ENCODE peak calls at places on chromosomes 11 and 22, in eight cellular contexts. G is activated CD8-positive, alpha-beta memory T cell treated with anti-CD3 and anti-CD28 coated beads for 24 hours; B is NCI-H1105; U is GM19239; V is heart left ventricle; I is HFFc6; H is D721Med; T is endothelial cell. E is an unnamed sample.

GRCh38 chr11:31968774-31969433 is 122.0 kb upstream of the RCN1 start:
- DNase-seq in T (no peak), U (no peak), G (no peak), B (no peak), I (peak; percentile 82), V (peak; percentile 38), H (no peak), E (peak; percentile 29)

GRCh38 chr11:2577071-2578005 is 122.5 kb downstream of the KCNQ1OT1 start:
- DNase-seq in U (no peak), H (no peak), I (no peak), T (no peak), B (no peak), G (no peak), V (peak; percentile 24), E (no peak)

GRCh38 chr11:116605543-116605942 is 167.2 kb downstream of the BUD13 start:
- DNase-seq in H (no peak), G (no peak), U (peak; percentile 38), I (no peak), T (peak; percentile 88), V (no peak), B (no peak), E (no peak)

GRCh38 chr22:19631899-19632670 is 82.2 kb upstream of the SEPTIN5 start:
- DNase-seq in I (peak; percentile 11), V (no peak), H (peak; percentile 56), G (no peak), U (no peak), T (peak; percentile 63), B (no peak), E (peak; percentile 56)

GRCh38 chr11:14585438-14585837 is 58.2 kb upstream of the PDE3B start:
- DNase-seq in H (no peak), I (no peak), T (no peak), B (no peak), V (no peak), U (no peak), G (no peak), E (no peak)

GRCh38 chr11:11451501-11452005 is 98.5 kb upstream of the CSNK2A3 start:
- DNase-seq in H (no peak), I (peak; percentile 20), G (no peak), U (peak; percentile 74), B (no peak), V (no peak), T (no peak), E (no peak)

GRCh38 chr11:32706985-32707736 is 87.3 kb downstream of the CCDC73 start:
- DNase-seq in V (no peak), H (no peak), I (peak; percentile 82), G (no peak), U (no peak), B (no peak), T (no peak), E (peak; percentile 66)

GRCh38 chr11:14645247-14645912 is 1.8 kb downstream of the PDE3B start:
- DNase-seq in U (no peak), T (no peak), H (no peak), V (no peak), G (no peak), I (no peak), B (no peak), E (peak; percentile 65)

GRCh38 chr11:125167954-125168821 is 3.6 kb downstream of the PKNOX2 start:
- DNase-seq in V (no peak), H (no peak), T (no peak), B (no peak), I (peak; percentile 47), G (no peak), U (no peak), E (peak; percentile 73)

GRCh38 chr11:38530226-38530625 is 1932.2 kb upstream of the RAG2 start:
- DNase-seq in U (no peak), V (no peak), G (no peak), H (no peak), T (no peak), I (no peak), B (no peak), E (no peak)

GRCh38 chr22:37991738-37992442 is 7.5 kb upstream of the SOX10 start:
- DNase-seq in V (no peak), H (no peak), G (no peak), I (no peak), U (no peak), T (no peak), B (no peak), E (no peak)

GRCh38 chr11:33835143-33835878 is 56.6 kb downstream of the LMO2 start:
- DNase-seq in G (no peak), B (no peak), U (no peak), H (no peak), I (peak; percentile 84), T (no peak), V (no peak), E (peak; percentile 81)

GRCh38 chr11:41058138-41058537 is 401.3 kb downstream of the LRRC4C start:
- DNase-seq in U (no peak), T (no peak), V (no peak), G (no peak), B (no peak), H (no peak), I (no peak), E (no peak)